ENCODE peak calls at places on chromosome 7, in five cellular contexts. G is stomach, F is GM12891, U is heart left ventricle, P is GM12878. S is an unnamed sample.

GRCh38 chr7:72538856-72539255 is 126.7 kb upstream of the CALN1 start:
- DNase-seq in G (no peak), F (no peak), U (no peak), P (no peak), S (no peak)

GRCh38 chr7:140425718-140426117 is 21.9 kb downstream of the RAB19 start:
- DNase-seq in G (no peak), F (no peak), U (no peak), P (no peak), S (no peak)

GRCh38 chr7:19728731-19729130 is 19.9 kb upstream of the POLR1F start:
- DNase-seq in G (no peak), F (no peak), U (no peak), P (no peak), S (no peak)

GRCh38 chr7:135798104-135798503 is 49.5 kb upstream of the FAM180A start:
- DNase-seq in G (no peak), F (no peak), U (no peak), P (no peak), S (no peak)

GRCh38 chr7:91537260-91538152 is 273.3 kb downstream of the FZD1 start:
- DNase-seq in G (no peak), F (no peak), U (no peak), P (no peak), S (no peak)

GRCh38 chr7:97021443-97022261 is 3.0 kb downstream of the DLX5 start:
- DNase-seq in G (no peak), F (no peak), U (no peak), P (no peak), S (no peak)

GRCh38 chr7:35492451-35493175 is 202.3 kb downstream of the HERPUD2 start:
- DNase-seq in G (no peak), F (no peak), U (no peak), P (no peak), S (no peak)

GRCh38 chr7:27062946-27063345 is 32.9 kb downstream of the HOXA1 start:
- DNase-seq in G (no peak), F (no peak), U (no peak), P (no peak), S (no peak)

GRCh38 chr7:51160990-51161615 is 155.5 kb downstream of the COBL start:
- DNase-seq in G (peak), F (no peak), U (peak), P (no peak), S (peak)

GRCh38 chr7:51325231-51325630 is 8.6 kb upstream of the COBL start:
- DNase-seq in G (no peak), F (no peak), U (no peak), P (no peak), S (no peak)

GRCh38 chr7:92836489-92837213 is at the start of gene CDK6:
- DNase-seq in G (peak), F (peak), U (peak), P (no peak), S (peak)
- TF ChIP-seq POLR2A in G (no peak), F (no peak), U (peak), P (peak), S (peak)

GRCh38 chr7:24723178-24723530 is 34.1 kb downstream of the GSDME start:
- DNase-seq in G (no peak), F (no peak), U (no peak), P (no peak), S (no peak)

GRCh38 chr7:24720283-24720682 is 37.0 kb downstream of the GSDME start:
- DNase-seq in G (no peak), F (no peak), U (no peak), P (no peak), S (no peak)

GRCh38 chr7:24722386-24723177 is 34.7 kb downstream of the GSDME start:
- DNase-seq in G (no peak), F (no peak), U (no peak), P (no peak), S (peak)

GRCh38 chr7:24718977-24719491 is 38.2 kb downstream of the GSDME start:
- DNase-seq in G (no peak), F (no peak), U (no peak), P (peak), S (no peak)

DNA sequence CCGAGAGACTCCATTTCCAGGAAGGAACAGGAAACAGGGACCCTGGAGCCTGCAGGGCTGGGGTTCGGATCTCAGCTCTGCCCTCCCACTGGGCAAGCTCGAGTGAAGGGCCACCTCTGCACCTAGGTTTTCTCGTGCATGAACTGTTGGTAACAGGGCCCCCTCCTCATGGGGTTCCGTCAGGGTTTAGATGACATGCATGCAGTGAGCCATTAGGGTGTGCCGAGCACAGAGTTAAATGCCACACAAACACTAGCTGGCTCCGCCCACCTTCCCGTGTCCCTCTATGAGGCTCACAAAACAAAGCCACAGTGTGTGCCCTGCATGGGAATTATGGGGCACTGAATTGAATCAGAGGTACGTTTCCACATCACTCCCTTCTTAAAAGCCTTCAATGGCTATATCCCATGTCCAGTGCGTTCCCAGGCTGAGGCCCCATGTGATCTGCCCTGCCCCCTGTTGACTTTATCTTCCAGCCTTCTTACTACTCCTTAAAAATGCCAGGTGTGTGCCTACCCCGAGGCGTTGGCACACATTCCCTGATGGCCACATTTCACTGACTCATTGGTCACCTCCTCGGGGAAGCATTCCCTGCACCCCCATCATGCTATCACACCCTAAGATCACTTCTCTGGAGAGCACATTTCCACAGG is 35.8 kb downstream of the GSDME start:
- DNase-seq in G (no peak), F (no peak), U (no peak), P (no peak), S (no peak)
- TF ChIP-seq POLR2A in G (no peak), F (no peak), U (no peak), P (no peak), S (no peak)

GRCh38 chr7:42878303-42878702 is 33.6 kb downstream of the C7orf25 start:
- DNase-seq in G (no peak), F (no peak), U (no peak), P (no peak), S (no peak)

GRCh38 chr7:42876182-42877068 is 35.4 kb downstream of the C7orf25 start:
- DNase-seq in G (peak), F (peak), U (no peak), P (no peak), S (peak)

GRCh38 chr7:42880392-42880791 is 31.5 kb downstream of the C7orf25 start:
- DNase-seq in G (no peak), F (no peak), U (no peak), P (no peak), S (no peak)

GRCh38 chr7:42877852-42878251 is 34.0 kb downstream of the C7orf25 start:
- DNase-seq in G (no peak), F (no peak), U (no peak), P (no peak), S (no peak)
- TF ChIP-seq POLR2A in G (no peak), F (no peak), U (no peak), P (no peak), S (no peak)

GRCh38 chr7:2237109-2237602 is 4.4 kb upstream of the MAD1L1 start:
- DNase-seq in G (peak), F (peak), U (peak), P (peak), S (no peak)
- TF ChIP-seq POLR2A in G (no peak), F (peak), U (no peak), P (peak), S (no peak)

GRCh38 chr7:770786-771185 is 43.7 kb upstream of the PRKAR1B start:
- DNase-seq in G (no peak), F (no peak), U (no peak), P (no peak), S (no peak)

GRCh38 chr7:772005-772294 is 44.9 kb upstream of the PRKAR1B start:
- DNase-seq in G (no peak), F (no peak), U (no peak), P (no peak), S (no peak)

GRCh38 chr7:770336-770735 is 43.3 kb upstream of the PRKAR1B start:
- DNase-seq in G (no peak), F (no peak), U (no peak), P (no peak), S (no peak)

GRCh38 chr7:772392-772791 is 45.3 kb upstream of the PRKAR1B start:
- DNase-seq in G (no peak), F (no peak), U (no peak), P (no peak), S (no peak)

DNA sequence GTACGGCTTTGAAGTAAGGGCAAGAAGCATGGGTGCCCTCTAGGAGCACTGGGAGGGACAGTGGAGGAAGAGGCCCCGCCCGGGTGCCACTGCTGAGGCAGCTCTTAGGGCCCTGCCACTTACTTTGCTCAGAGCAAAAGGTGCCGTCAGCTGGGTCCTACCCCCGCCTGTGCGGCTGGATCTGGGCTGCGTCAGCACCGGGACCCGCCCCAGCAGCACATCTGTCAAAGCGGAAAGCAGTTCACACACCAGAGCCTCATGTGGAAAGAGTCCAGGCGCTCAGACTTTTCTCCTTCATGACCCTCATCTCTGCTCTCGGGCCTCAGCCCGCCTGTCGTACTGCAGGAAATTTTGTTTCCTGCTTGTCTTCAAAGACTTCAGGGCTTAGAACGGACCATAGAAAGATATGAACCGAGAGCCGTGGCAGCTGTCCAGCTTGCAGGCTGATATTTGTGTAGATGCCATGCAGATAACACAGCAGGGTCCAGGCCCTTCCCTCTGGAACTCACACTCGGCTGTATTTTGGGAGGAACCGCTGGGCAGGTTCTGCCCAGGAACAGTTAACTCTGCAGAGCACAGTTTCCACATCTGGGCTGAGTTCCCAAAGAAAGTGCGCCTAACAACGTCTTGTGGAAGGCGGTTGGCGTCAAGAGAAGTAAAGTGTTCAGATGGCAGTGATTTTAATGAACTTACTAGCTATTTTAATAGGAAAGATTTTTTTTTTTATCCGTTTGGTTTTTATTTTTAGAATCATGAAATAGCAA is 44.3 kb upstream of the PRKAR1B start:
- DNase-seq in G (peak), F (no peak), U (peak), P (no peak), S (no peak)
- TF ChIP-seq POLR2A in G (no peak), F (no peak), U (no peak), P (no peak), S (no peak)

GRCh38 chr7:76166404-76167255 is 35.1 kb upstream of the SRRM3 start:
- DNase-seq in G (peak), F (peak), U (peak), P (peak), S (peak)
- TF ChIP-seq POLR2A in G (no peak), F (no peak), U (peak), P (peak), S (peak)

GRCh38 chr7:95598511-95598910 is 2.2 kb upstream of the PDK4 start:
- DNase-seq in G (no peak), F (no peak), U (no peak), P (no peak), S (no peak)

GRCh38 chr7:95601324-95601723 is 5.0 kb upstream of the PDK4 start:
- DNase-seq in G (no peak), F (no peak), U (no peak), P (no peak), S (no peak)

GRCh38 chr7:95599069-95599468 is 2.8 kb upstream of the PDK4 start:
- DNase-seq in G (no peak), F (no peak), U (no peak), P (no peak), S (no peak)

GRCh38 chr7:95605275-95605674 is 9.0 kb upstream of the PDK4 start:
- DNase-seq in G (no peak), F (no peak), U (no peak), P (no peak), S (no peak)

GRCh38 chr7:95602421-95602820 is 6.1 kb upstream of the PDK4 start:
- DNase-seq in G (no peak), F (no peak), U (no peak), P (no peak), S (no peak)
- TF ChIP-seq POLR2A in G (no peak), F (no peak), U (no peak), P (no peak), S (no peak)

DNA sequence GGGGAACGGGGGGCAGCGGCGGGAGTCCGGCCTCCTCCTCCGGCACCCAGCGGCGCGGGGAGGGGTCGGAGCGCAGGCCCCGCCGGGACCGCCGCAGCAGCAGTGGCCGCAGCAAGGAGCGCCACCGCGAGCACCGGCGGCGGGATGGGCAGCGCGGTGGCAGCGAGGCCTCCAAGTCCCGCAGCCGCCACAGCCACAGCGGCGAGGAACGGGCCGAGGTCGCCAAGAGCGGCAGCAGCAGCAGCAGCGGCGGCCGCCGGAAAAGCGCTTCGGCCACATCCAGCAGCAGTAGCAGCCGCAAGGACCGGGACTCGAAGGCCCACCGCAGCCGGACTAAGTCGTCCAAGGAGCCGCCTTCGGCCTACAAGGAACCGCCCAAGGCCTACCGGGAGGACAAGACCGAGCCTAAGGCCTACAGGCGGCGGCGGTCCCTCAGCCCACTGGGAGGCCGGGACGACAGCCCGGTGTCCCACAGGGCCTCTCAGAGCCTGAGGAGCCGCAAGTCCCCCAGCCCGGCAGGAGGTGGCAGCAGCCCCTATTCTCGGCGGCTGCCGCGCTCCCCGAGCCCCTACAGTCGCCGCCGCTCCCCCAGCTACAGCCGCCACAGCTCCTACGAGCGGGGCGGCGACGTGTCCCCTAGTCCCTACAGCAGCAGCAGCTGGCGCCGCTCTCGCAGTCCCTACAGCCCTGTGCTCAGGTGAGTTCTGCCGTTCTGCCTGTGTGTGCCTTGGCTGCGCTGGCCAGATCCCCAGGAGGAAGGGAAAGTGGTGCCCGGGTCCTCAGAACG is 1.3 kb downstream of the CDK13 start:
- DNase-seq in G (peak), F (peak), U (peak), P (no peak), S (peak)
- TF ChIP-seq POLR2A in G (no peak), F (no peak), U (no peak), P (peak), S (no peak)

DNA sequence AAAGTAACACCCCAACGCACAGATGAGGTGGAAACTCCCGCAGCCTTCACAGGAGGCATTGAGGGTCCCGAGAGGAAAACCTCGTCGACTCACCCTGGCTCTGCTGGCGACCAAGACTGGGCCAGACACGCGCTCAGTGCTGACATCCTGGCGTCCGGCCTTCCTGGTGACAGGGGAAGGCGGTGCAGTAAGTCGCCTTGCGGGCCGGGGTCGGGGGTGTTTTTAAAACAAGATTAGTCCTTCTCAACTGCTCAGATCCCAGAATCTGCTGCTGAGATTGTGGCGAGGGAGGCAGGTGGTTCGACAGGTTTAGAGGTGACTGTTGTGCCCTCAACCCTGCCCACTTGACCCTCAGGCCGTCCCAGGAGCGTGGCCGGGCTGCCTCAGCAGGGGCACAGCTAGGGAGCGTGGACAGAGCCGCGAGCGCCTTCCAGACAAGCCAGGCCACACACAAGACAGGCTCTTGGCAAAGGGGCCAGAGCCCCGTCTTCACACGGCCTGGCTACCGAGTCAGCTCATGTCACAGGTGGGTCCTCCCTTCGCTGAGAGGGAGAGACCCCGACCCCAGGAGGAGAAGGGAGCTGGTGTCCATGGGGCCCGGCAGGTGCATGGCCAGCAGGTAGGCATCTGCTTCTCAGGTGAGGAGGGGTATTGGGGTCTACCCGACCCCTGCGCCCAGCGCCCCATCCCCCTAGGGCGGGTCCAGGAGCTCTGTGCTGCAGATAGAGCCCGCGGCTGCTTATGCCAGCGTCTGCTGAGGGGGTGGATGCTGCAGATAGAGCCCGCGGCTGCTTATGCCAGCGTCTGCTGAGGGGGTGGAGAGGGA is 81.6 kb downstream of the DNAJB6 start:
- DNase-seq in G (no peak), F (no peak), U (no peak), P (no peak), S (no peak)
- TF ChIP-seq POLR2A in G (no peak), F (no peak), U (no peak), P (no peak), S (no peak)